ENCODE peak calls at places on chromosome 17, in ten cellular contexts. U is transverse colon, C is right lobe of liver, N is tibial nerve, D is adrenal gland, H is lower lobe of right lung, E is left ventricle myocardium inferior, L is neural progenitor cell, W is heart right ventricle, X is esophagus muscularis mucosa. Z is an unnamed sample.

GRCh38 chr17:67922503-67922902 is 73.8 kb downstream of the C17orf58 start:
- DNase-seq in W (no peak), N (no peak), L (no peak), U (no peak), H (no peak), X (no peak), E (no peak), D (no peak), C (no peak), Z (no peak)

GRCh38 chr17:31802502-31802901 is 56.5 kb downstream of the COPRS start:
- DNase-seq in C (no peak), W (no peak), L (no peak), E (peak), D (no peak), U (no peak), H (peak), N (no peak), X (no peak), Z (no peak)

GRCh38 chr17:72560303-72561247 is 439.8 kb downstream of the SOX9 start:
- DNase-seq in N (no peak), X (no peak), W (no peak), C (no peak), E (no peak), L (peak), D (no peak), H (peak), U (peak), Z (peak)

GRCh38 chr17:6421700-6422604 is 13.0 kb downstream of the AIPL1 start:
- DNase-seq in U (peak), N (peak), C (peak), E (peak), X (peak), W (peak), L (peak), D (peak), H (peak), Z (peak)

GRCh38 chr17:79791354-79792123 is 5.3 kb downstream of the CBX8 start:
- DNase-seq in D (no peak), U (no peak), H (peak), W (no peak), N (no peak), L (peak), X (no peak), E (no peak), C (no peak), Z (no peak)

GRCh38 chr17:38777641-38778250 is 21.6 kb downstream of the PIP4K2B start:
- DNase-seq in L (no peak), H (no peak), W (no peak), X (no peak), U (no peak), N (no peak), D (no peak), E (no peak), C (no peak), Z (no peak)

GRCh38 chr17:82019905-82020873 is 2.5 kb downstream of the CENPX start:
- DNase-seq in U (peak), D (peak), X (no peak), H (peak), C (peak), N (no peak), W (no peak), E (peak), L (peak), Z (peak)

GRCh38 chr17:35795871-35796265 is 427 bp upstream of the MMP28 start:
- DNase-seq in X (no peak), N (no peak), E (no peak), D (no peak), H (no peak), C (no peak), L (no peak), U (no peak), W (no peak), Z (no peak)

GRCh38 chr17:43068570-43069367 is 43.7 kb downstream of the RND2 start:
- DNase-seq in N (no peak), E (no peak), L (no peak), U (no peak), X (no peak), W (no peak), H (no peak), D (peak), C (peak), Z (no peak)

GRCh38 chr17:54900457-54901229 is at the start of gene TOM1L1:
- DNase-seq in E (peak), L (peak), H (peak), C (peak), X (no peak), U (peak), N (peak), W (peak), D (peak), Z (peak)

GRCh38 chr17:78748730-78749317 is 33.2 kb downstream of the CYTH1 start:
- DNase-seq in H (peak), W (peak), D (no peak), L (no peak), E (peak), X (no peak), N (peak), C (peak), U (peak), Z (no peak)

GRCh38 chr17:15213381-15214087 is 51.6 kb downstream of the PMP22 start:
- DNase-seq in C (no peak), N (no peak), X (no peak), H (no peak), W (no peak), U (no peak), L (peak), D (no peak), E (no peak), Z (peak)
- TF ChIP-seq CTCF in C (peak), N (no peak), X (peak), H (peak), W (peak), U (no peak), L (peak), D (peak), E (peak), Z (peak)

GRCh38 chr17:80835816-80836657 is 155.6 kb upstream of the CHMP6 start:
- DNase-seq in D (no peak), L (no peak), H (peak), N (no peak), W (no peak), U (no peak), X (no peak), E (no peak), C (no peak), Z (no peak)

GRCh38 chr17:80834896-80835281 is 156.8 kb upstream of the CHMP6 start:
- DNase-seq in L (no peak), E (no peak), H (no peak), U (no peak), N (no peak), C (no peak), W (no peak), D (no peak), X (no peak), Z (peak)

GRCh38 chr17:80832888-80833583 is 158.6 kb upstream of the CHMP6 start:
- DNase-seq in W (peak), X (peak), E (peak), N (peak), L (peak), H (peak), C (no peak), U (peak), D (peak), Z (peak)

GRCh38 chr17:80832266-80832676 is 159.4 kb upstream of the CHMP6 start:
- DNase-seq in D (peak), L (peak), W (peak), C (no peak), N (no peak), U (peak), E (no peak), H (no peak), X (no peak), Z (peak)

GRCh38 chr17:80833952-80834895 is 157.4 kb upstream of the CHMP6 start:
- DNase-seq in E (peak), H (peak), C (no peak), W (peak), L (no peak), U (no peak), N (peak), X (no peak), D (peak), Z (peak)
- H3K4me3 ChIP-seq in E (peak), H (peak), C (no peak), W (no peak), L (no peak), U (no peak), N (no peak), X (peak), D (no peak), Z (no peak)

GRCh38 chr17:63151981-63152523 is 186.0 kb downstream of the TANC2 start:
- DNase-seq in E (no peak), H (no peak), W (no peak), N (no peak), U (no peak), D (no peak), C (no peak), X (no peak), L (peak), Z (no peak)
- H3K27ac ChIP-seq in E (no peak), H (no peak), W (no peak), N (peak), U (no peak), D (no peak), C (no peak), X (no peak), L (peak), Z (peak)

GRCh38 chr17:11625878-11626277 is 27.6 kb downstream of the DNAH9 start:
- DNase-seq in E (no peak), H (no peak), D (no peak), U (no peak), C (no peak), X (no peak), N (no peak), W (no peak), L (no peak), Z (no peak)

GRCh38 chr17:11628831-11629230 is 30.6 kb downstream of the DNAH9 start:
- DNase-seq in W (no peak), X (no peak), E (no peak), D (no peak), H (no peak), L (no peak), U (no peak), C (no peak), N (no peak), Z (no peak)

GRCh38 chr17:11624968-11625367 is 26.7 kb downstream of the DNAH9 start:
- DNase-seq in H (no peak), C (no peak), X (no peak), L (no peak), W (no peak), U (no peak), D (no peak), N (no peak), E (no peak), Z (no peak)

GRCh38 chr17:11627301-11627700 is 29.0 kb downstream of the DNAH9 start:
- DNase-seq in X (no peak), E (no peak), L (no peak), D (no peak), N (no peak), U (no peak), H (no peak), C (no peak), W (no peak), Z (no peak)

GRCh38 chr17:11628374-11628773 is 30.1 kb downstream of the DNAH9 start:
- DNase-seq in H (no peak), E (no peak), N (no peak), W (no peak), X (no peak), D (no peak), U (no peak), C (no peak), L (peak), Z (peak)
- TF ChIP-seq CTCF in H (no peak), E (no peak), N (no peak), W (no peak), X (no peak), D (no peak), U (no peak), C (no peak), L (peak), Z (peak)

DNA sequence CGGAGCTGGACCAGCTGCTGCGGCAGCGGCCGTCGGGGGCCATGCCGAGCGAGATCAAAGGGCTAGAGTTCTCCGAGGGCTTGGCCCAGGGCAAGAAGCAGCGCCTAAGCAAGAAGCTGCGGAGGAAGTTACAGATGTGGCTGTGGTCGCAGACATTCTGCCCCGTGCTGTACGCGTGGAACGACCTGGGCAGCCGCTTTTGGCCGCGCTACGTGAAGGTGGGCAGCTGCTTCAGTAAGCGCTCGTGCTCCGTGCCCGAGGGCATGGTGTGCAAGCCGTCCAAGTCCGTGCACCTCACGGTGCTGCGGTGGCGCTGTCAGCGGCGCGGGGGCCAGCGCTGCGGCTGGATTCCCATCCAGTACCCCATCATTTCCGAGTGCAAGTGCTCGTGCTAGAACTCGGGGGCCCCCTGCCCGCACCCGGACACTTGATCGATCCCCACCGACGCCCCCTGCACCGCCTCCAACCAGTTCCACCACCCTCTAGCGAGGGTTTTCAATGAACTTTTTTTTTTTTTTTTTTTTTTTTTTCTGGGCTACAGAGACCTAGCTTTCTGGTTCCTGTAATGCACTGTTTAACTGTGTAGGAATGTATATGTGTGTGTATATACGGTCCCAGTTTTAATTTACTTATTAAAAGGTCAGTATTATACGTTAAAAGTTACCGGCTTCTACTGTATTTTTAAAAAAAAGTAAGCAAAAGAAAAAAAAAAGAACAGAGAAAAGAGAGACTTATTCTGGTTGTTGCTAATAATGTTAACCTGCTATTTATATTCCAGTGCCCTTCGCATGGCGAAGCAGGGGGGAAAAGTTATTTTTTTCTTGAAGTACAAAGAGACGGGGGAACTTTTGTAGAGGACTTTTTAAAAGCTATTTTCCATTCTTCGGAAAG is 1.3 kb downstream of the NOG start:
- DNase-seq in C (no peak), H (peak), D (no peak), E (no peak), L (peak), X (no peak), U (no peak), N (no peak), W (no peak), Z (no peak)
- H3K4me3 ChIP-seq in C (peak), H (peak), D (peak), E (peak), L (peak), X (peak), U (no peak), N (peak), W (peak), Z (peak)

DNA sequence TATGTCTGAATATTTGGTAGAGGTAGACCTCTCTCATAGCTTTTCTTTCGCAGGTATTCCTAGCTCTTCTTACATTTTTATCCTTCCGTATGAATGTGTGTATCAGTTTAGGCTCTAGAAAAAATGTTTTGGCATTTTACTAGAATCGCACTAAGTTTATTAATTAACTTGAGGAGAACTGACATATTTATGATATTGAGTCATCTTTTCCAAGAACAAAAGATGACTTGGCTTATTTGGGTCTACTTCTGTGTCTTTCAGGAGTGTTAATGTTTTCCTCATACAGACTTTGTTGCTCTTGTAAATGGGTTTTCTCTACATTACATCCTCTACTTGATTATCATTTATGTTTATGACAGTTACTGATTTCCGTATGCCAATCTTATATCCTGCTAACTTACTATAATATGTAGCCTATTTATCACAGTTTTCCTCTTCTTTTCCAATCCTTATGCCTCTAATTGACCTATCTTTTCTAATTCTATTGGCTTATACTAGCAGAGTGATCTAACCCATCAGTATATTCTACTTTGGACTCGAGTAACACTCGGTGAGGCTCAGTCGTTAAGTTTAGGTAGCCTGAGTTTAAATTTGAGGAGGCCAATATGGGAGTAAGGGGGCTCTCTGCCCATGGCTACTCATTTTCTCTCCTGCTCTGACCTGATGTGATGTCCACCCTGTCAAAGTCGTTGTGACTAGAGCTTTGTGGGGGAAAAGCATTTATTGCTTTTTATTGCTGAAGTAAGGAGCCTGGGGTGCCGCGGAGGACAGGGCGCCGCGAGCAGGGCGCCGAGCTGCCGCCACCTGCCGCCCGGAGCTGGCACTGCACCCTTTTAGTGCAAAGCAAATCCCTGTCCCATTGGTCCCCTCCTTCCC is 20.0 kb downstream of the ST6GALNAC1 start:
- DNase-seq in C (peak), H (peak), U (peak), D (peak), W (peak), L (peak), N (peak), E (peak), X (no peak), Z (peak)
- H3K27ac ChIP-seq in C (no peak), H (no peak), U (no peak), D (no peak), W (no peak), L (no peak), N (no peak), E (no peak), X (no peak), Z (no peak)

DNA sequence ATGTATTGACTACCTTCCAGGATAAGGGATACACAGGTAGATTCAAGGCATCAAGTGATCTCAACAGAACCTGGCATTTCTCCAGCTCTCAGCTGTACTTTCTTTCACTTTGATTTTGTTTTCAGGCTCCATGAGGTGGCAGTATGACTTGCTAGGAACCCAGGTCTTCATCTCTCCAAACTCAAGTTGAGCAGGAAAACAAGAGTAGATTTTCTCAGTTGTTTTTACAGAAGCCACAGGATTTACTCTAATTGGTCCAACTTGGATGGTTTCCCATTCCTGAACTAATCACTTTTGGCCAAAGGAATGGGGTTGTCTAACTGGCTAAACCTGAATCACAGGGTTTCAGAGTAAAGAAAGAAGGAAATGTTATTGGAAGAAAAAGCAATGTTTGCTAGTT is 146.6 kb downstream of the TRIM37 start:
- DNase-seq in W (no peak), E (no peak), N (no peak), C (peak), U (no peak), H (no peak), L (no peak), X (no peak), D (peak), Z (no peak)
- TF ChIP-seq CTCF in W (no peak), E (no peak), N (no peak), C (peak), U (no peak), H (peak), L (no peak), X (no peak), D (no peak), Z (peak)

DNA sequence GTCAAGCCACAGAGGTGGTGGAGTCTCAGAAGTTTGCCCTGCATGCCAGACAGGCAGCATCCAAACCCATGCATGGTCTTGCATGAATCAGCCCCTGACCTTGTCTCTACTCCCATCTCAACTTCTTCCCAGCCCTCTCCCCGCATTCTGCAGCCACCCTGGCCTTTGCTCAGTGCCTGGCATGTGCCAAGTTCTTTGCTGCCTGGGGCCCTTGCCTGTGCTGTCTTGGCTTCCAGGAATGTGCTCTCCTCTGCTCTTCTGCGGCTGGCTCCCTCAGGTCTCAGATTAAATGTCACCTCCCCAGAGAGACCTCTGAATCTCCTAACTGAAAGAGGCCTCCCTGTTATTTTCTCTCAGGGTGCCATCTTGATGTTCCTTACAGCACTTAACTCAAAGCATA is 17.6 kb downstream of the DRC3 start:
- DNase-seq in N (no peak), E (no peak), U (no peak), X (no peak), C (no peak), H (no peak), L (no peak), W (no peak), D (peak), Z (no peak)
- H3K4me3 ChIP-seq in N (no peak), E (no peak), U (no peak), X (no peak), C (no peak), H (no peak), L (no peak), W (no peak), D (no peak), Z (no peak)

DNA sequence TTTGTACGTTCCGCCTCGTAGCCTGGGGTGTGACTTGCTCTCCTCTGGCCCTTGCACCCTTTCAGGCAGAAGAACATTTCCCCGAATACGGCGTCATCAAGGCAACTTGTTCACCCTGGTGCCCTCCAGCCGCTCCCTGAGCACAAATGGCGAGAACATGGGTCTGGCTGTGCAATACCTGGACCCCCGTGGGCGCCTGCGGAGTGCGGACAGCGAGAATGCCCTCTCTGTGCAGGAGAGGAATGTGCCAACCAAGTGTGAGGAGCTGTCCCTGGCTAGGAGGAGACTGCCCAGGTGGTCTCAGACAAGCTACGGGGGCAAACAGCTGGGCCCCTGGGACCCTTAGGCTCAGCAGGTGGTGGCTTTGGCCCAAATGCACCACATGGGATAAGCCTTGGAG is 10.4 kb downstream of the LIMD2 start:
- DNase-seq in D (no peak), L (no peak), E (no peak), H (no peak), C (no peak), W (no peak), U (no peak), X (no peak), N (no peak), Z (no peak)
- H3K27ac ChIP-seq in D (no peak), L (no peak), E (no peak), H (no peak), C (no peak), W (no peak), U (no peak), X (no peak), N (no peak), Z (no peak)

Z was measured in WERI-Rb-1.